ENCODE peak calls at places on chromosomes 1 and 21, in ten cellular contexts. P is esophagus squamous epithelium, U is breast epithelium, I is H54, D is suprapubic skin, H is heart left ventricle, E is Peyer's patch, Q is GM12892, S is uterus, J is stomach. B is an unnamed sample.

GRCh38 chr1:12692967-12693782 is 22.7 kb upstream of the AADACL3 start:
- DNase-seq in P (no peak), U (no peak), I (no peak), D (no peak), H (no peak), E (no peak), Q (no peak), S (no peak), J (no peak), B (no peak)

GRCh38 chr1:85289207-85289847 is 12.9 kb upstream of the BCL10 start:
- DNase-seq in P (no peak), U (no peak), I (peak; percentile 42), D (no peak), H (no peak), E (no peak), Q (no peak), S (no peak), J (peak; percentile 35), B (no peak)

GRCh38 chr1:245855846-245856730 is 651.0 kb downstream of the SMYD3 start:
- DNase-seq in P (no peak), U (no peak), I (no peak), D (no peak), H (no peak), E (no peak), Q (no peak), S (no peak), J (no peak), B (no peak)

GRCh38 chr1:218475275-218475674 is 130.1 kb downstream of the TGFB2 start:
- DNase-seq in P (no peak), U (no peak), I (no peak), D (no peak), H (no peak), E (no peak), Q (no peak), S (no peak), J (no peak), B (no peak)

GRCh38 chr1:158654570-158654969 is 31.9 kb downstream of the SPTA1 start:
- DNase-seq in P (no peak), U (no peak), I (no peak), D (no peak), H (peak; percentile 6), E (peak; percentile 19), Q (no peak), S (no peak), J (no peak), B (no peak)

GRCh38 chr1:168081373-168082007 is 55.2 kb downstream of the GPR161 start:
- DNase-seq in P (no peak), U (no peak), I (no peak), D (no peak), H (no peak), E (no peak), Q (no peak), S (no peak), J (no peak), B (peak; percentile 20)

GRCh38 chr1:184002071-184002470 is 35.5 kb downstream of the COLGALT2 start:
- DNase-seq in P (no peak), U (no peak), I (peak; percentile 54), D (no peak), H (peak; percentile 47), E (no peak), Q (no peak), S (no peak), J (no peak), B (no peak)

GRCh38 chr21:44337941-44338895 is 972 bp downstream of the CFAP410 start:
- DNase-seq in P (no peak), U (no peak), I (peak; percentile 86), D (no peak), H (peak; percentile 75), E (peak; percentile 33), Q (no peak), S (peak; percentile 75), J (peak; percentile 66), B (peak; percentile 69)

GRCh38 chr1:110636149-110636935 is 30.2 kb upstream of the KCNA2 start:
- DNase-seq in P (no peak), U (no peak), I (no peak), D (no peak), H (no peak), E (peak; percentile 68), Q (no peak), S (no peak), J (no peak), B (no peak)

GRCh38 chr1:121443131-121443530 is 258.4 kb downstream of the SRGAP2C start:
- DNase-seq in P (no peak), U (no peak), I (no peak), D (no peak), H (no peak), E (no peak), Q (no peak), S (no peak), J (no peak), B (no peak)

GRCh38 chr1:19495816-19496528 is 10.6 kb upstream of the CAPZB start:
- DNase-seq in P (no peak), U (no peak), I (no peak), D (no peak), H (no peak), E (no peak), Q (no peak), S (no peak), J (no peak), B (no peak)

GRCh38 chr1:54583868-54584267 is 35.8 kb downstream of the ACOT11 start:
- DNase-seq in P (no peak), U (no peak), I (no peak), D (no peak), H (no peak), E (no peak), Q (no peak), S (no peak), J (no peak), B (no peak)

DNA sequence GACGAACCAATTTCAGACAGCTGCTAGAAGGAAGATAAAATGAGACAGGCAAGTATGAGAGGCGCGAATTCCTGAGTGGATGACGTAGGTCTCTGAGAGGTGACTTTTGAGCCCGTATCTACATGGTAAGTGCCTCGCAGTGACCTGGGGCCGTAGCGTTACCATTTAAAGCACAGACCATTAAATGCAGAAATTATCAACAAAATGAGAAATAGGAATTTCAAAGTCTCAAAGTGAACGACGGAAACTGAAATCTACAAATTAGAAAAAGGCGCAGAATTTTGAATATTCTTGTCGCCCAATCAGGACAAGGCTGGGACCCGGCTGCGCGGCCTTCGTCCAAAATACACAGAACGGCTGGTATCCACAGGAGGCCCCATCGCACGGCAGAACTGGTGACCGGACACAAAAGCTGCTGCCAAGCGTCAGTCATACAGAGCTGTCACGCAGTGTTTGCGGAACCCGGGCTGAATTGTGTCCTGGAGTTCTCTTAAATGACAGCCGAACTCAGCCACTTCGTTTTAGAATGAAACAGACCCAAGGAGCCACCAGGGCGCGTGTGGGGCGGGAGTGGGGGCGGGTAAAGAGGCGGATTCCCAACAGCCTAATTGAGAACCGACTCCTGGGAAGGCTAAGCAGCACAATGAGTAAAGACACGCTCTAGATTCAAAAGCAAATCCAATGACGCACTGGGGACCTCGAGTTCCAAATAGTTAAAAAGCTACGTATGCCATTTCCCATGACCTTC is 13.8 kb upstream of the BOLA1 start:
- DNase-seq in P (peak; percentile 53), U (peak; percentile 92), I (no peak), D (peak; percentile 96), H (peak; percentile 88), E (peak; percentile 73), Q (no peak), S (peak; percentile 86), J (peak; percentile 93), B (peak; percentile 95)
- TF ChIP-seq POLR2A in P (peak; percentile 56), U (no peak), I (peak; percentile 91), D (peak; percentile 44), H (peak; percentile 44), E (peak; percentile 63), Q (peak; percentile 88), S (peak; percentile 65), J (no peak), B (peak; percentile 67)

DNA sequence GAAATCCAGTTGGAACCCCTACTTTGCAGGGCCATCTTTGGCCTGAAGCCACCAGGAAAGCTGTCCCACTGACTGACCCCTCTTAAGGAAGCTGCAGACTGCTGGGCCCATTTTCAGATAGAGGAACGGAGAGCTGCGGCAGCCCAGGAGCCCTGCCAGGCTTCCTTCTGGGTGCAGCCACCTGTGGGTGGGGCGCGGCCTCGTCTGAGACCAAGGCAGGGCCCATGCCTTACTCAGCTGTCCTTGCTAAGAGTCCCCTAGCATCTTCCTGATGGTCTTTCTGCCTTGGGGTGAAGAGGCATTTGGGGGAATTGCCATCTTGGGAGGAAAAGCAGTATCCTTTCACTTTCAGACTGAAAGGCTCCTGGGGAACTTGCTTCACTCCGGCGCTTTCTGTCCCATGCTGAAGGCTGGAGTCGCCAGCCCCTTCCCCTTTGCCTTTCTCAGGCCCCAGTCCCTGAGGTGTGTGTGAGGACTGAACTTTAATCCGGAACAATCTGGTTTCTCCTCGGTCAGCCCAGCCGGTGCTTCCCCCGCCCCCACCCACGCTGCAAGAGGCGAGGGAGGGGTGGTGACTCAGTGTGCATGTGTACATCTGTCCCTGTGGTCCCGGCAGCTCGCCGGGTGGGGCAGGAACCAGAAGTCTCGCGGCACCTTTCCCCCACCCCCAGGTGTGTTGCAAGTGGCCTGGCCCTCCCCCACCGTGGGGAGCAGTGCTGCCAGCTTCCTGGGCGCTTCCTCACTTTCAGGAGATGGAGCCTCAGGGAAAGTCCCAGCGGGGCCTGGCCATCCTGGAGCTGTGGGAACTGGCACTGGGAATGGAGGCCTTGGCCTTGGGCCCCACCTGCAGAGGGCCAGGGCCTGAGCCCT is 5.1 kb downstream of the ZC3H12A start:
- DNase-seq in P (peak; percentile 85), U (peak; percentile 92), I (peak; percentile 84), D (peak; percentile 93), H (peak; percentile 75), E (peak; percentile 94), Q (peak; percentile 87), S (peak; percentile 87), J (peak; percentile 96), B (peak; percentile 93)
- TF ChIP-seq POLR2A in P (no peak), U (peak; percentile 13), I (no peak), D (no peak), H (peak; percentile 16), E (no peak), Q (peak; percentile 82), S (peak; percentile 22), J (no peak), B (peak; percentile 55)

GRCh38 chr1:202807926-202808757 is at the start of gene KDM5B:
- DNase-seq in P (no peak), U (peak; percentile 67), I (peak; percentile 81), D (peak; percentile 85), H (peak; percentile 75), E (peak; percentile 51), Q (peak; percentile 44), S (peak; percentile 69), J (peak; percentile 77), B (peak; percentile 86)
- TF ChIP-seq POLR2A in P (peak; percentile 80), U (no peak), I (peak; percentile 96), D (peak; percentile 44), H (peak; percentile 73), E (peak; percentile 75), Q (peak; percentile 91), S (peak; percentile 85), J (no peak), B (peak; percentile 68)

DNA sequence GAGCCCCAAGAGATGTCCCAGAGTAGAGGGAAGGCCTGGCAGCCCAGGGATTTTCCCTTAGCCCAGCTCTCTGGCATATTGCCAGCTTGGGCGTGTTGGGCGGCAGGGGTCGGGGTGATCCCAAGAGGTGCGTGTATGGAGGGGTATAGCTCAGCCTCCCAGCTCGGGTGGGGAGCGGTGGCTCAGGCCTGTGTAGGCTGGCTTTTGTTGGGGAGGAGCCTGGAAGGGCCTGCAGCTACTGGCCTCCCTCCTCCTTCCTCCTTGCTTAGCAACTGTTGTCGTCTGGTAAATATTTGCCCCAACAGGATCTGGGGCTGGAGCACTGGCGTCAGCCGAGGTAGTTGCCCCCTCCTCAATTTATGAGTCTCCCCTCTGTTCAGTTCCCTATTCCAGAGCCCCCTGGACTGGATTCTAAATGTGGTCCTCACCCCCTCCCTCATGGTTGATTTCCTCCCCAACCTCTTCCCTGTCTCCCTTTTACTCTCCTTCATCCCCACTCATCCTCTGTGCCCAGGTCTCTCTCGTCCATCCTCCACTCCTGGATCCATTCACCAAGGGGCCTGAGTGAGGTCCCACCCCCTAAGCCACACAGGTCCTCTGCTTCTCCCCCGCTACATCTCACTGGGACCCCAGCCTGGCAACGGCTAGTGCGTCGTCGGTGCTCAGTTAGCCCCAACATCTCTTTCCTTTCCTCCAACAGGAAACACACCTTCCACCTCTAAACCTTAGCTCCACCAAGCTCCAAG is 10.3 kb upstream of the LMNA start:
- DNase-seq in P (no peak), U (peak; percentile 92), I (peak; percentile 83), D (peak; percentile 95), H (peak; percentile 81), E (no peak), Q (no peak), S (peak; percentile 86), J (peak; percentile 70), B (peak; percentile 67)
- TF ChIP-seq POLR2A in P (no peak), U (no peak), I (peak; percentile 12), D (peak; percentile 37), H (no peak), E (no peak), Q (no peak), S (peak; percentile 30), J (no peak), B (peak; percentile 66)

B was measured in erythroblast.